ENCODE peak calls at places on chromosomes 2 and 18, in four cellular contexts. One of them, this sample, is unnamed.
A peak's percentile ranks its signal among the peaks of the same experiment; 100 is the strongest.

GRCh38 chr2:108968619-108969018 is 20.4 kb downstream of the EDAR start:
- DNase-seq in tibial artery: peak; percentile 4
- DNase-seq in foreskin fibroblast: no peak
- DNase-seq in epithelial cell of proximal tubule: no peak
- DNase-seq in this sample: no peak

GRCh38 chr2:173299764-173300163 is 54.9 kb upstream of the CDCA7 start:
- DNase-seq in tibial artery: no peak
- DNase-seq in foreskin fibroblast: no peak
- DNase-seq in epithelial cell of proximal tubule: no peak
- DNase-seq in this sample: no peak

GRCh38 chr2:54063967-54064535 is 51.4 kb upstream of the ACYP2 start:
- DNase-seq in tibial artery: no peak
- DNase-seq in foreskin fibroblast: no peak
- DNase-seq in epithelial cell of proximal tubule: no peak
- DNase-seq in this sample: no peak

GRCh38 chr2:120597595-120598193 is 138.0 kb upstream of the GLI2 start:
- DNase-seq in tibial artery: no peak
- DNase-seq in foreskin fibroblast: no peak
- DNase-seq in epithelial cell of proximal tubule: no peak
- DNase-seq in this sample: peak; percentile 11

GRCh38 chr18:53991805-53992204 is 232.7 kb downstream of the MBD2 start:
- DNase-seq in tibial artery: no peak
- DNase-seq in foreskin fibroblast: no peak
- DNase-seq in epithelial cell of proximal tubule: no peak
- DNase-seq in this sample: peak; percentile 26

GRCh38 chr18:66873899-66874298 is 270.0 kb upstream of the CDH19 start:
- DNase-seq in tibial artery: no peak
- DNase-seq in foreskin fibroblast: no peak
- DNase-seq in epithelial cell of proximal tubule: no peak
- DNase-seq in this sample: no peak

GRCh38 chr2:228731517-228731916 is 539.6 kb downstream of the PID1 start:
- DNase-seq in tibial artery: peak; percentile 53
- DNase-seq in foreskin fibroblast: peak; percentile 70
- DNase-seq in epithelial cell of proximal tubule: peak; percentile 93
- DNase-seq in this sample: peak; percentile 91

GRCh38 chr2:8620611-8621382 is 61.1 kb upstream of the ID2 start:
- DNase-seq in tibial artery: no peak
- DNase-seq in foreskin fibroblast: no peak
- DNase-seq in epithelial cell of proximal tubule: no peak
- DNase-seq in this sample: no peak

GRCh38 chr2:15711126-15711860 is 119.6 kb downstream of the DDX1 start:
- DNase-seq in tibial artery: no peak
- DNase-seq in foreskin fibroblast: no peak
- DNase-seq in epithelial cell of proximal tubule: no peak
- DNase-seq in this sample: no peak

GRCh38 chr2:108825254-108825653 is 38.7 kb downstream of the CCDC138 start:
- DNase-seq in tibial artery: no peak
- DNase-seq in foreskin fibroblast: no peak
- DNase-seq in epithelial cell of proximal tubule: no peak
- DNase-seq in this sample: no peak

GRCh38 chr18:31738460-31739407 is 21.9 kb downstream of the SLC25A52 start:
- DNase-seq in tibial artery: no peak
- DNase-seq in foreskin fibroblast: no peak
- DNase-seq in epithelial cell of proximal tubule: peak; percentile 40
- DNase-seq in this sample: no peak

GRCh38 chr2:26722911-26723310 is 30.4 kb downstream of the KCNK3 start:
- DNase-seq in tibial artery: no peak
- DNase-seq in foreskin fibroblast: no peak
- DNase-seq in epithelial cell of proximal tubule: no peak
- DNase-seq in this sample: no peak

GRCh38 chr18:63258749-63259580 is 60.6 kb downstream of the BCL2 start:
- DNase-seq in tibial artery: no peak
- DNase-seq in foreskin fibroblast: no peak
- DNase-seq in epithelial cell of proximal tubule: no peak
- DNase-seq in this sample: no peak

GRCh38 chr2:231241755-231242507 is 43.5 kb downstream of the ARMC9 start:
- DNase-seq in tibial artery: no peak
- DNase-seq in foreskin fibroblast: peak; percentile 29
- DNase-seq in epithelial cell of proximal tubule: no peak
- DNase-seq in this sample: peak; percentile 90

GRCh38 chr2:104766683-104767082 is 87.2 kb upstream of the POU3F3 start:
- DNase-seq in tibial artery: no peak
- DNase-seq in foreskin fibroblast: peak; percentile 25
- DNase-seq in epithelial cell of proximal tubule: no peak
- DNase-seq in this sample: peak; percentile 71

GRCh38 chr2:189318761-189319160 is 122.5 kb upstream of the WDR75 start:
- DNase-seq in tibial artery: no peak
- DNase-seq in foreskin fibroblast: peak; percentile 33
- DNase-seq in epithelial cell of proximal tubule: no peak
- DNase-seq in this sample: no peak

GRCh38 chr2:74440005-74440377 is 1.7 kb downstream of the RTKN start:
- DNase-seq in tibial artery: no peak
- DNase-seq in foreskin fibroblast: peak; percentile 56
- DNase-seq in epithelial cell of proximal tubule: no peak
- DNase-seq in this sample: peak; percentile 48

GRCh38 chr2:45860136-45861106 is 208.9 kb downstream of the PRKCE start:
- DNase-seq in tibial artery: no peak
- DNase-seq in foreskin fibroblast: peak; percentile 60
- DNase-seq in epithelial cell of proximal tubule: no peak
- DNase-seq in this sample: peak; percentile 65

GRCh38 chr18:21833619-21834300 is 93.2 kb downstream of the MIB1 start:
- DNase-seq in tibial artery: no peak
- DNase-seq in foreskin fibroblast: no peak
- DNase-seq in epithelial cell of proximal tubule: no peak
- DNase-seq in this sample: no peak

GRCh38 chr2:223815186-223815883 is 22.0 kb downstream of the AP1S3 start:
- DNase-seq in tibial artery: no peak
- DNase-seq in foreskin fibroblast: peak; percentile 95
- DNase-seq in epithelial cell of proximal tubule: peak; percentile 99
- DNase-seq in this sample: peak; percentile 64

GRCh38 chr2:174901075-174901474 is 104.1 kb downstream of the CHN1 start:
- DNase-seq in tibial artery: no peak
- DNase-seq in foreskin fibroblast: peak; percentile 29
- DNase-seq in epithelial cell of proximal tubule: no peak
- DNase-seq in this sample: peak; percentile 61

GRCh38 chr18:11412790-11413189 is 196.6 kb upstream of the SLC35G4 start:
- DNase-seq in tibial artery: no peak
- DNase-seq in foreskin fibroblast: peak; percentile 18
- DNase-seq in epithelial cell of proximal tubule: no peak
- DNase-seq in this sample: peak; percentile 67

GRCh38 chr18:54961016-54961423 is 1.8 kb upstream of the CCDC68 start:
- DNase-seq in tibial artery: no peak
- DNase-seq in foreskin fibroblast: peak; percentile 11
- DNase-seq in epithelial cell of proximal tubule: no peak
- DNase-seq in this sample: no peak

GRCh38 chr2:100766806-100767205 is 53.1 kb upstream of the NPAS2 start:
- DNase-seq in tibial artery: no peak
- DNase-seq in foreskin fibroblast: no peak
- DNase-seq in epithelial cell of proximal tubule: no peak
- DNase-seq in this sample: no peak

GRCh38 chr2:65491381-65491903 is 59.0 kb upstream of the SPRED2 start:
- DNase-seq in tibial artery: no peak
- DNase-seq in foreskin fibroblast: peak; percentile 3
- DNase-seq in epithelial cell of proximal tubule: no peak
- DNase-seq in this sample: peak; percentile 10

GRCh38 chr2:232382331-232383225 is 4.0 kb downstream of the ALPP start:
- DNase-seq in tibial artery: no peak
- DNase-seq in foreskin fibroblast: no peak
- DNase-seq in epithelial cell of proximal tubule: no peak
- DNase-seq in this sample: no peak

GRCh38 chr2:81901017-81901416 is 1596.5 kb upstream of the LRRTM1 start:
- DNase-seq in tibial artery: no peak
- DNase-seq in foreskin fibroblast: no peak
- DNase-seq in epithelial cell of proximal tubule: no peak
- DNase-seq in this sample: no peak
- TF ChIP-seq CTCF in tibial artery: no peak
- TF ChIP-seq CTCF in foreskin fibroblast: no peak
- TF ChIP-seq CTCF in epithelial cell of proximal tubule: peak; percentile 56
- TF ChIP-seq CTCF in this sample: no peak

GRCh38 chr18:28177828-28178635 is 1.1 kb upstream of the CDH2 start:
- DNase-seq in tibial artery: no peak
- DNase-seq in foreskin fibroblast: no peak
- DNase-seq in epithelial cell of proximal tubule: no peak
- DNase-seq in this sample: peak; percentile 61
- H3K4me3 ChIP-seq in tibial artery: peak overlapping the region; percentile 76
- H3K4me3 ChIP-seq in foreskin fibroblast: peak overlapping the region; percentile 66
- H3K4me3 ChIP-seq in epithelial cell of proximal tubule: peak overlapping the region; percentile 90
- H3K4me3 ChIP-seq in this sample: peak overlapping the region; percentile 82

DNA sequence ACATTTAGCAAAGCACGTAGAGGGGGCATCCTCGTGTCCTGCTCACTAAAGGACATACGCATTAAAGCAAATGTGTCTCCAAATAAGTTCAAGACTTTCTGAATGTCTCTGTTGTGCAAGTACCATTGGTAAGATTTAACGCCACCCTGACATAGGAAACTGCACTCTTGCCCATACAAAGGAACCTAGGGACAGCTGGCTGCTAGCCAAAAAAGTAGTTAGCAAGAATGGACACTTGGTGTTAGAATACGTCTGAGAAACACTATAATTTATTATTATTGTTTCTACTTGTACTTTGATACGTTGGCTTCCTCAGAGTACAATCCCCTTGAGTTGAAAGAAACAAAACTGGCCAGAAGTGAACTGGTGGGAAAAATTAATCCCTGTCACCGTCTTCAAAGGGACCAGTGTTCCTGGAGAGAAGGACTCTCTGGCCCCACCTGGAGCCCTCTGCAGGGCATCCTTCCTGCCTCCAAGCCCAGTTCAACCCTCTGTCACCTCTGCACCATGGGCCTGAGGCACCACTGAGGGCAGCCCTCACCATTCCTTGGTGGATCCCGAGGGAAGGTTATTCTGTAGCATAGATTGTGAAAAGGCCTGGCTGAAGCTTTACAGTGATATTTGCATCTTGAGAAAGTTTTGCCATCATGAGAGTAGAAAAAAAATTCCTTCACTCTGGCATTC is 51.4 kb upstream of the APCDD1 start:
- DNase-seq in tibial artery: no peak
- DNase-seq in foreskin fibroblast: no peak
- DNase-seq in epithelial cell of proximal tubule: no peak
- DNase-seq in this sample: no peak
- TF ChIP-seq CTCF in tibial artery: no peak
- TF ChIP-seq CTCF in foreskin fibroblast: no peak
- TF ChIP-seq CTCF in epithelial cell of proximal tubule: no peak
- TF ChIP-seq CTCF in this sample: no peak

GRCh38 chr2:121682396-121683298 is 33.4 kb upstream of the CLASP1 start:
- DNase-seq in tibial artery: no peak
- DNase-seq in foreskin fibroblast: no peak
- DNase-seq in epithelial cell of proximal tubule: no peak
- DNase-seq in this sample: no peak
- H3K4me3 ChIP-seq in tibial artery: no peak overlapping the region
- H3K4me3 ChIP-seq in foreskin fibroblast: no peak overlapping the region
- H3K4me3 ChIP-seq in epithelial cell of proximal tubule: no peak overlapping the region
- H3K4me3 ChIP-seq in this sample: no peak overlapping the region

GRCh38 chr2:241595600-241596140 is 37.1 kb downstream of the BOK start:
- DNase-seq in tibial artery: peak; percentile 31
- DNase-seq in foreskin fibroblast: no peak
- DNase-seq in epithelial cell of proximal tubule: no peak
- DNase-seq in this sample: no peak
- TF ChIP-seq CTCF in tibial artery: no peak
- TF ChIP-seq CTCF in foreskin fibroblast: peak; percentile 35
- TF ChIP-seq CTCF in epithelial cell of proximal tubule: peak; percentile 47
- TF ChIP-seq CTCF in this sample: no peak

This sample was measured in AG10803.